ENCODE peak calls at places on chromosomes 2 and 18, in ten cellular contexts. G is sigmoid colon, I is esophagus squamous epithelium, S is A549, M is Peyer's patch, H is ovary, D is H54, W is HCT116, Z is NB4, C is stomach. E is an unnamed sample.

GRCh38 chr2:188291617-188292445 is at the start of gene GULP1:
- DNase-seq in G (peak; percentile 90), I (no peak), S (peak; percentile 47), M (peak; percentile 78), H (peak; percentile 78), D (peak; percentile 31), W (no peak), Z (no peak), C (peak; percentile 83), E (peak; percentile 79)

GRCh38 chr18:49849331-49850217 is 36.2 kb upstream of the ACAA2 start:
- DNase-seq in G (no peak), I (no peak), S (peak; percentile 92), M (peak; percentile 93), H (peak; percentile 27), D (peak; percentile 90), W (peak; percentile 96), Z (peak; percentile 25), C (peak; percentile 72), E (no peak)

GRCh38 chr18:13359195-13359594 is 140.6 kb downstream of the LDLRAD4 start:
- DNase-seq in G (no peak), I (no peak), S (no peak), M (no peak), H (no peak), D (no peak), W (no peak), Z (peak; percentile 53), C (no peak), E (no peak)

GRCh38 chr18:71336811-71337210 is 1048.0 kb downstream of the SOCS6 start:
- DNase-seq in G (no peak), I (no peak), S (no peak), M (no peak), H (no peak), D (no peak), W (no peak), Z (no peak), C (no peak), E (no peak)

GRCh38 chr2:100019499-100019898 is 122.9 kb downstream of the AFF3 start:
- DNase-seq in G (no peak), I (no peak), S (no peak), M (no peak), H (no peak), D (no peak), W (no peak), Z (no peak), C (no peak), E (no peak)

GRCh38 chr18:50399582-50399981 is 24.7 kb downstream of the SKA1 start:
- DNase-seq in G (no peak), I (no peak), S (no peak), M (no peak), H (no peak), D (no peak), W (no peak), Z (no peak), C (no peak), E (no peak)

GRCh38 chr2:138948070-138948539 is 167.9 kb upstream of the NXPH2 start:
- DNase-seq in G (no peak), I (no peak), S (no peak), M (no peak), H (no peak), D (peak; percentile 21), W (peak; percentile 97), Z (peak; percentile 12), C (no peak), E (no peak)

GRCh38 chr18:58562999-58563667 is 65.8 kb downstream of the ALPK2 start:
- DNase-seq in G (no peak), I (no peak), S (no peak), M (no peak), H (no peak), D (no peak), W (no peak), Z (no peak), C (no peak), E (no peak)

GRCh38 chr2:101089419-101089818 is 61.8 kb downstream of the TBC1D8 start:
- DNase-seq in G (no peak), I (no peak), S (no peak), M (no peak), H (no peak), D (no peak), W (no peak), Z (peak; percentile 22), C (no peak), E (no peak)

GRCh38 chr2:102001767-102002142 is 10.0 kb downstream of the IL1R2 start:
- DNase-seq in G (no peak), I (no peak), S (no peak), M (no peak), H (no peak), D (no peak), W (no peak), Z (no peak), C (no peak), E (no peak)

GRCh38 chr2:131146255-131146654 is 41.1 kb downstream of the PLEKHB2 start:
- DNase-seq in G (no peak), I (no peak), S (no peak), M (no peak), H (no peak), D (no peak), W (no peak), Z (no peak), C (no peak), E (no peak)

GRCh38 chr2:19847486-19847885 is 54.3 kb downstream of the TTC32 start:
- DNase-seq in G (no peak), I (no peak), S (no peak), M (no peak), H (no peak), D (no peak), W (no peak), Z (no peak), C (no peak), E (no peak)

GRCh38 chr2:50433635-50434034 is 598.3 kb downstream of the NRXN1 start:
- DNase-seq in G (no peak), I (no peak), S (no peak), M (no peak), H (no peak), D (no peak), W (no peak), Z (no peak), C (no peak), E (no peak)

GRCh38 chr2:59449264-59449663 is 1104.2 kb downstream of the BCL11A start:
- DNase-seq in G (no peak), I (no peak), S (no peak), M (peak; percentile 62), H (no peak), D (no peak), W (no peak), Z (peak; percentile 34), C (no peak), E (no peak)

GRCh38 chr2:195659114-195659513 is 2.1 kb downstream of the SLC39A10 start:
- DNase-seq in G (no peak), I (no peak), S (no peak), M (no peak), H (no peak), D (no peak), W (no peak), Z (peak; percentile 81), C (no peak), E (no peak)

GRCh38 chr2:195656131-195656858 is 731 bp upstream of the SLC39A10 start:
- DNase-seq in G (no peak), I (no peak), S (no peak), M (no peak), H (no peak), D (no peak), W (no peak), Z (peak; percentile 61), C (no peak), E (no peak)

GRCh38 chr2:195657634-195658540 is 861 bp downstream of the SLC39A10 start:
- DNase-seq in G (peak; percentile 88), I (no peak), S (peak; percentile 23), M (peak; percentile 88), H (peak; percentile 73), D (no peak), W (no peak), Z (peak; percentile 90), C (peak; percentile 61), E (peak; percentile 49)

GRCh38 chr2:195658541-195658890 is 1.5 kb downstream of the SLC39A10 start:
- DNase-seq in G (no peak), I (no peak), S (peak; percentile 51), M (no peak), H (no peak), D (peak; percentile 21), W (no peak), Z (peak; percentile 64), C (no peak), E (peak; percentile 18)

GRCh38 chr2:195656859-195657633 is at the start of gene SLC39A10:
- DNase-seq in G (peak; percentile 99), I (peak; percentile 91), S (peak; percentile 77), M (peak; percentile 98), H (peak; percentile 98), D (peak; percentile 61), W (peak; percentile 95), Z (peak; percentile 98), C (peak; percentile 99), E (peak; percentile 97)
- TF ChIP-seq POLR2A in G (peak; percentile 94), I (peak; percentile 99), S (peak; percentile 79), M (peak; percentile 95), H (peak; percentile 97), D (peak; percentile 80), W (peak; percentile 87), Z (peak; percentile 94), C (no peak), E (peak; percentile 91)

GRCh38 chr18:24397694-24398365 is at the start of gene OSBPL1A:
- DNase-seq in G (peak; percentile 98), I (peak; percentile 65), S (peak; percentile 69), M (peak; percentile 95), H (peak; percentile 84), D (peak; percentile 68), W (peak; percentile 91), Z (peak; percentile 98), C (peak; percentile 96), E (peak; percentile 94)
- TF ChIP-seq POLR2A in G (no peak), I (peak; percentile 77), S (peak; percentile 50), M (peak; percentile 41), H (no peak), D (peak; percentile 81), W (peak; percentile 62), Z (peak; percentile 82), C (no peak), E (peak; percentile 54)

GRCh38 chr2:58240938-58241755 is at the start of gene FANCL:
- DNase-seq in G (peak; percentile 94), I (peak; percentile 10), S (peak; percentile 92), M (peak; percentile 95), H (peak; percentile 92), D (peak; percentile 88), W (peak; percentile 83), Z (peak; percentile 93), C (peak; percentile 92), E (peak; percentile 89)
- TF ChIP-seq POLR2A in G (no peak), I (peak; percentile 29), S (peak; percentile 86), M (peak; percentile 51), H (peak; percentile 58), D (peak; percentile 80), W (peak; percentile 90), Z (peak; percentile 87), C (no peak), E (peak; percentile 62)

DNA sequence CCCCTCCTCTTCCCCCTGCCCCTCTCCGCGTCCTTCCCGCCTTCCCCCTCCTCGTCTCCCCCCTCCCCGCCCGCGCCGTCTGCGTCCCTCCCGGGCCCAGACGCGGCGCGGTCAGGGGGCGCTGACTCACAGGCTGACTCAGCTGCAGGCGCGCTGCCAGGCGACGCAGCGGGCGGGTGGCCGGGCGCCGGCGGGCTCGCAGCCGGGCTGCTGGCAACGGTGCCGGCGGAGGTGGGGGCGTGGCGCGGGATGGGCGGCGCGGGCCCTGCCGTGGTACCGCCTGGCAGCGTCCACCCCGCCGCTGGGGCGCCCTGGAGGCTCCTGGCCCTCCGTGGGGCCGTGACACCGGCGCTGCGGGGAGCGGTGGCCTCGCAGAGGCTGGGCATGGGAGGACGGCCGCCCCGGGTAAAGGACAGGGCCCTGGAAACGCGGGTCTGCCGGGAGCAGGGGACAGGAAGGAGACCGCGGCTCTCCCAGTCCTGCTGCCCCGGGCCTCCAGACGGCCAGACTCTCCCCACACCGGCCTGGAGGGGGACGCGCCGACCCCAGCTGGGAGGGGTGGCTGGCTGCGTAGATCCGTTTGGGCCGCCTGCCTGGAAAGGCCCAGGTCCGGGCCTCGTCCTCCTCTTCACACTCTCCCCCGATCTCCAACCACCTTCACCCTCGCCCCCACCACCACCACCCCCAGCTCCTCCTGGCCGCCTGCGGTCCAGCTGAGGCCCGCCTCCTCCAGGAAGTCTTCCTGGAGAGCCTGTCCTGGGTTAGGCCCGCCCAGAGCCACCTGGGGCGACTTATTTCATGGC is 10.0 kb upstream of the PROC start:
- DNase-seq in G (peak; percentile 96), I (peak; percentile 43), S (peak; percentile 72), M (peak; percentile 94), H (peak; percentile 91), D (peak; percentile 89), W (peak; percentile 57), Z (peak; percentile 96), C (peak; percentile 95), E (peak; percentile 90)
- TF ChIP-seq POLR2A in G (no peak), I (peak; percentile 26), S (peak; percentile 48), M (peak; percentile 77), H (no peak), D (peak; percentile 66), W (no peak), Z (peak; percentile 27), C (no peak), E (peak; percentile 14)